ENCODE peak calls at places on chromosomes 7 and 10, in four cellular contexts. One of them, this sample, is unnamed.

GRCh38 chr7:77348371-77348813 is 67.8 kb downstream of the GSAP start:
- DNase-seq in AG10803: peak
- DNase-seq in stimulated activated CD4-positive, alpha-beta T cell treated with anti-CD3 and anti-CD28 coated beads, Interleukin-4, amount 100 ng/mL, for 4 hours: no peak
- DNase-seq in NCI-H2081: no peak
- DNase-seq in this sample: no peak

GRCh38 chr7:131008840-131009651 is 275.0 kb upstream of the KLF14 start:
- DNase-seq in NCI-H2081: no peak
- DNase-seq in stimulated activated CD4-positive, alpha-beta T cell treated with anti-CD3 and anti-CD28 coated beads, Interleukin-4, amount 100 ng/mL, for 4 hours: no peak
- DNase-seq in AG10803: peak
- DNase-seq in this sample: no peak

GRCh38 chr10:118504044-118504944 is 91.2 kb downstream of the PRLHR start:
- DNase-seq in AG10803: peak
- DNase-seq in stimulated activated CD4-positive, alpha-beta T cell treated with anti-CD3 and anti-CD28 coated beads, Interleukin-4, amount 100 ng/mL, for 4 hours: no peak
- DNase-seq in NCI-H2081: no peak
- DNase-seq in this sample: no peak

GRCh38 chr7:150756858-150757257 is 19.6 kb downstream of the GIMAP5 start:
- DNase-seq in AG10803: no peak
- DNase-seq in NCI-H2081: no peak
- DNase-seq in stimulated activated CD4-positive, alpha-beta T cell treated with anti-CD3 and anti-CD28 coated beads, Interleukin-4, amount 100 ng/mL, for 4 hours: no peak
- DNase-seq in this sample: no peak

GRCh38 chr10:117790621-117791020 is 248.1 kb downstream of the EMX2 start:
- DNase-seq in AG10803: no peak
- DNase-seq in stimulated activated CD4-positive, alpha-beta T cell treated with anti-CD3 and anti-CD28 coated beads, Interleukin-4, amount 100 ng/mL, for 4 hours: no peak
- DNase-seq in NCI-H2081: no peak
- DNase-seq in this sample: no peak

GRCh38 chr7:44852590-44852989 is 4.7 kb upstream of the H2AZ2 start:
- DNase-seq in NCI-H2081: no peak
- DNase-seq in AG10803: no peak
- DNase-seq in stimulated activated CD4-positive, alpha-beta T cell treated with anti-CD3 and anti-CD28 coated beads, Interleukin-4, amount 100 ng/mL, for 4 hours: no peak
- DNase-seq in this sample: no peak

GRCh38 chr7:95099101-95099500 is 191.7 kb downstream of the PPP1R9A start:
- DNase-seq in AG10803: no peak
- DNase-seq in NCI-H2081: peak
- DNase-seq in stimulated activated CD4-positive, alpha-beta T cell treated with anti-CD3 and anti-CD28 coated beads, Interleukin-4, amount 100 ng/mL, for 4 hours: no peak
- DNase-seq in this sample: no peak

GRCh38 chr7:137331378-137331777 is 12.2 kb downstream of the PTN start:
- DNase-seq in NCI-H2081: peak
- DNase-seq in stimulated activated CD4-positive, alpha-beta T cell treated with anti-CD3 and anti-CD28 coated beads, Interleukin-4, amount 100 ng/mL, for 4 hours: no peak
- DNase-seq in AG10803: no peak
- DNase-seq in this sample: no peak

GRCh38 chr7:134997214-134997885 is 11.0 kb downstream of the AGBL3 start:
- DNase-seq in NCI-H2081: no peak
- DNase-seq in AG10803: no peak
- DNase-seq in stimulated activated CD4-positive, alpha-beta T cell treated with anti-CD3 and anti-CD28 coated beads, Interleukin-4, amount 100 ng/mL, for 4 hours: no peak
- DNase-seq in this sample: no peak

GRCh38 chr7:30285067-30285530 is 702 bp downstream of the ZNRF2 start:
- DNase-seq in NCI-H2081: peak
- DNase-seq in AG10803: peak
- DNase-seq in stimulated activated CD4-positive, alpha-beta T cell treated with anti-CD3 and anti-CD28 coated beads, Interleukin-4, amount 100 ng/mL, for 4 hours: peak
- DNase-seq in this sample: peak

GRCh38 chr7:111083423-111083822 is 7.5 kb upstream of the LRRN3 start:
- DNase-seq in AG10803: peak
- DNase-seq in NCI-H2081: no peak
- DNase-seq in stimulated activated CD4-positive, alpha-beta T cell treated with anti-CD3 and anti-CD28 coated beads, Interleukin-4, amount 100 ng/mL, for 4 hours: no peak
- DNase-seq in this sample: peak

GRCh38 chr10:70880077-70880534 is 8.3 kb downstream of the PCBD1 start:
- DNase-seq in NCI-H2081: peak
- DNase-seq in stimulated activated CD4-positive, alpha-beta T cell treated with anti-CD3 and anti-CD28 coated beads, Interleukin-4, amount 100 ng/mL, for 4 hours: peak
- DNase-seq in AG10803: peak
- DNase-seq in this sample: peak

GRCh38 chr7:51009716-51010496 is 227.2 kb upstream of the GRB10 start:
- DNase-seq in NCI-H2081: no peak
- DNase-seq in AG10803: peak
- DNase-seq in stimulated activated CD4-positive, alpha-beta T cell treated with anti-CD3 and anti-CD28 coated beads, Interleukin-4, amount 100 ng/mL, for 4 hours: no peak
- DNase-seq in this sample: no peak

This sample was measured in activated T-cell treated with anti-CD3 and anti-CD28 coated beads for 1 hour.